ENCODE peak calls at places on chromosome X, in seven cellular contexts. One of them, this sample, is unnamed.

GRCh38 chrX:13381514-13381913 is 61.7 kb upstream of the ATXN3L start:
- DNase-seq in HepG2: no peak
- DNase-seq in SK-N-SH: no peak
- DNase-seq in H1: no peak
- DNase-seq in NT2/D1: no peak
- DNase-seq in K562: no peak
- DNase-seq in GM12878: no peak
- DNase-seq in this sample: no peak

GRCh38 chrX:134868766-134869495 is 121.9 kb upstream of the SMIM10 start:
- DNase-seq in HepG2: no peak
- DNase-seq in SK-N-SH: no peak
- DNase-seq in H1: no peak
- DNase-seq in NT2/D1: no peak
- DNase-seq in K562: no peak
- DNase-seq in GM12878: no peak
- DNase-seq in this sample: no peak

GRCh38 chrX:31832263-31832662 is 760.4 kb upstream of the FTHL17 start:
- DNase-seq in HepG2: no peak
- DNase-seq in SK-N-SH: peak
- DNase-seq in H1: no peak
- DNase-seq in NT2/D1: no peak
- DNase-seq in K562: no peak
- DNase-seq in GM12878: no peak
- DNase-seq in this sample: no peak

GRCh38 chrX:110915120-110915519 is 119.5 kb upstream of the CHRDL1 start:
- DNase-seq in HepG2: no peak
- DNase-seq in SK-N-SH: no peak
- DNase-seq in H1: no peak
- DNase-seq in NT2/D1: no peak
- DNase-seq in K562: no peak
- DNase-seq in GM12878: no peak
- DNase-seq in this sample: no peak

GRCh38 chrX:54045563-54046228 is 1.4 kb upstream of the PHF8 start:
- DNase-seq in HepG2: peak
- DNase-seq in SK-N-SH: no peak
- DNase-seq in H1: no peak
- DNase-seq in NT2/D1: no peak
- DNase-seq in K562: no peak
- DNase-seq in GM12878: no peak
- DNase-seq in this sample: no peak

GRCh38 chrX:9832811-9833210 is 46.6 kb downstream of the SHROOM2 start:
- DNase-seq in HepG2: no peak
- DNase-seq in SK-N-SH: no peak
- DNase-seq in H1: no peak
- DNase-seq in NT2/D1: peak
- DNase-seq in K562: no peak
- DNase-seq in GM12878: no peak
- DNase-seq in this sample: no peak

GRCh38 chrX:71214604-71215334 is 8.3 kb upstream of the GJB1 start:
- DNase-seq in HepG2: peak
- DNase-seq in SK-N-SH: no peak
- DNase-seq in H1: no peak
- DNase-seq in NT2/D1: no peak
- DNase-seq in K562: no peak
- DNase-seq in GM12878: no peak
- DNase-seq in this sample: no peak

GRCh38 chrX:136708348-136708747 is 60.4 kb downstream of the CD40LG start:
- DNase-seq in HepG2: no peak
- DNase-seq in SK-N-SH: peak
- DNase-seq in H1: no peak
- DNase-seq in NT2/D1: no peak
- DNase-seq in K562: no peak
- DNase-seq in GM12878: no peak
- DNase-seq in this sample: no peak

GRCh38 chrX:31440546-31440945 is 368.7 kb upstream of the FTHL17 start:
- DNase-seq in HepG2: no peak
- DNase-seq in SK-N-SH: no peak
- DNase-seq in H1: no peak
- DNase-seq in NT2/D1: no peak
- DNase-seq in K562: no peak
- DNase-seq in GM12878: no peak
- DNase-seq in this sample: no peak

GRCh38 chrX:41381685-41382084 is 47.7 kb downstream of the DDX3X start:
- DNase-seq in HepG2: peak
- DNase-seq in SK-N-SH: no peak
- DNase-seq in H1: no peak
- DNase-seq in NT2/D1: peak
- DNase-seq in K562: peak
- DNase-seq in GM12878: no peak
- DNase-seq in this sample: peak

GRCh38 chrX:30935985-30936384 is 46.9 kb upstream of the TAB3 start:
- DNase-seq in HepG2: peak
- DNase-seq in SK-N-SH: peak
- DNase-seq in H1: no peak
- DNase-seq in NT2/D1: no peak
- DNase-seq in K562: peak
- DNase-seq in GM12878: no peak
- DNase-seq in this sample: peak

GRCh38 chrX:16807976-16808542 is 21.8 kb downstream of the TXLNG start:
- DNase-seq in HepG2: peak
- DNase-seq in SK-N-SH: no peak
- DNase-seq in H1: no peak
- DNase-seq in NT2/D1: no peak
- DNase-seq in K562: peak
- DNase-seq in GM12878: no peak
- DNase-seq in this sample: no peak

GRCh38 chrX:70497026-70497425 is 52.4 kb downstream of the DLG3 start:
- DNase-seq in HepG2: no peak
- DNase-seq in SK-N-SH: no peak
- DNase-seq in H1: no peak
- DNase-seq in NT2/D1: no peak
- DNase-seq in K562: no peak
- DNase-seq in GM12878: no peak
- DNase-seq in this sample: no peak

GRCh38 chrX:38806875-38807601 is 5.8 kb downstream of the MID1IP1 start:
- DNase-seq in HepG2: peak
- DNase-seq in SK-N-SH: no peak
- DNase-seq in H1: no peak
- DNase-seq in NT2/D1: no peak
- DNase-seq in K562: no peak
- DNase-seq in GM12878: no peak
- DNase-seq in this sample: no peak

GRCh38 chrX:18707442-18708049 is at the start of gene PPEF1:
- DNase-seq in HepG2: no peak
- DNase-seq in SK-N-SH: peak
- DNase-seq in H1: no peak
- DNase-seq in NT2/D1: no peak
- DNase-seq in K562: no peak
- DNase-seq in GM12878: no peak
- DNase-seq in this sample: no peak

GRCh38 chrX:118239471-118239870 is 106.4 kb upstream of the WDR44 start:
- DNase-seq in HepG2: no peak
- DNase-seq in SK-N-SH: no peak
- DNase-seq in H1: no peak
- DNase-seq in NT2/D1: no peak
- DNase-seq in K562: no peak
- DNase-seq in GM12878: no peak
- DNase-seq in this sample: no peak

GRCh38 chrX:78659955-78660354 is 827 bp upstream of the RTL3 start:
- DNase-seq in HepG2: no peak
- DNase-seq in SK-N-SH: no peak
- DNase-seq in H1: no peak
- DNase-seq in NT2/D1: no peak
- DNase-seq in K562: no peak
- DNase-seq in GM12878: no peak
- DNase-seq in this sample: no peak

GRCh38 chrX:15988661-15989603 is 134.3 kb upstream of the AP1S2 start:
- DNase-seq in HepG2: no peak
- DNase-seq in SK-N-SH: no peak
- DNase-seq in H1: no peak
- DNase-seq in NT2/D1: no peak
- DNase-seq in K562: no peak
- DNase-seq in GM12878: no peak
- DNase-seq in this sample: no peak

GRCh38 chrX:36199926-36200325 is 280.4 kb downstream of the CFAP47 start:
- DNase-seq in HepG2: no peak
- DNase-seq in SK-N-SH: no peak
- DNase-seq in H1: no peak
- DNase-seq in NT2/D1: no peak
- DNase-seq in K562: no peak
- DNase-seq in GM12878: no peak
- DNase-seq in this sample: no peak

GRCh38 chrX:20519077-20519617 is 252.4 kb upstream of the RPS6KA3 start:
- DNase-seq in HepG2: no peak
- DNase-seq in SK-N-SH: no peak
- DNase-seq in H1: no peak
- DNase-seq in NT2/D1: no peak
- DNase-seq in K562: no peak
- DNase-seq in GM12878: no peak
- DNase-seq in this sample: no peak

GRCh38 chrX:68697036-68697435 is 49.6 kb downstream of the STARD8 start:
- DNase-seq in HepG2: no peak
- DNase-seq in SK-N-SH: no peak
- DNase-seq in H1: no peak
- DNase-seq in NT2/D1: no peak
- DNase-seq in K562: no peak
- DNase-seq in GM12878: no peak
- DNase-seq in this sample: no peak

GRCh38 chrX:35150642-35151239 is 208.1 kb downstream of the FAM47B start:
- DNase-seq in HepG2: no peak
- DNase-seq in SK-N-SH: no peak
- DNase-seq in H1: no peak
- DNase-seq in NT2/D1: no peak
- DNase-seq in K562: no peak
- DNase-seq in GM12878: no peak
- DNase-seq in this sample: no peak

GRCh38 chrX:153459976-153460375 is 10.4 kb downstream of the HAUS7 start:
- DNase-seq in HepG2: peak
- DNase-seq in SK-N-SH: no peak
- DNase-seq in H1: no peak
- DNase-seq in NT2/D1: no peak
- DNase-seq in K562: no peak
- DNase-seq in GM12878: no peak
- DNase-seq in this sample: no peak

GRCh38 chrX:44063611-44064010 is 90.4 kb upstream of the NDP start:
- DNase-seq in HepG2: no peak
- DNase-seq in SK-N-SH: no peak
- DNase-seq in H1: no peak
- DNase-seq in NT2/D1: no peak
- DNase-seq in K562: no peak
- DNase-seq in GM12878: no peak
- DNase-seq in this sample: no peak

GRCh38 chrX:110216027-110216426 is 101.9 kb downstream of the AMMECR1 start:
- DNase-seq in HepG2: no peak
- DNase-seq in SK-N-SH: no peak
- DNase-seq in H1: no peak
- DNase-seq in NT2/D1: no peak
- DNase-seq in K562: no peak
- DNase-seq in GM12878: no peak
- DNase-seq in this sample: no peak

GRCh38 chrX:72705814-72706213 is 8.3 kb downstream of the PHKA1 start:
- DNase-seq in HepG2: no peak
- DNase-seq in SK-N-SH: no peak
- DNase-seq in H1: no peak
- DNase-seq in NT2/D1: no peak
- DNase-seq in K562: no peak
- DNase-seq in GM12878: no peak
- DNase-seq in this sample: no peak
- TF ChIP-seq YY1 in HepG2: no peak
- TF ChIP-seq YY1 in SK-N-SH: no peak
- TF ChIP-seq YY1 in H1: no peak
- TF ChIP-seq YY1 in NT2/D1: no peak
- TF ChIP-seq YY1 in K562: no peak
- TF ChIP-seq YY1 in GM12878: no peak
- TF ChIP-seq YY1 in this sample: no peak

GRCh38 chrX:101977091-101977490 is 45.3 kb upstream of the ZMAT1 start:
- DNase-seq in HepG2: no peak
- DNase-seq in SK-N-SH: no peak
- DNase-seq in H1: no peak
- DNase-seq in NT2/D1: no peak
- DNase-seq in K562: no peak
- DNase-seq in GM12878: no peak
- DNase-seq in this sample: no peak

GRCh38 chrX:101973066-101973465 is 41.2 kb upstream of the ZMAT1 start:
- DNase-seq in HepG2: no peak
- DNase-seq in SK-N-SH: no peak
- DNase-seq in H1: no peak
- DNase-seq in NT2/D1: no peak
- DNase-seq in K562: no peak
- DNase-seq in GM12878: no peak
- DNase-seq in this sample: no peak
- TF ChIP-seq YY1 in HepG2: no peak
- TF ChIP-seq YY1 in SK-N-SH: no peak
- TF ChIP-seq YY1 in H1: no peak
- TF ChIP-seq YY1 in NT2/D1: no peak
- TF ChIP-seq YY1 in K562: no peak
- TF ChIP-seq YY1 in GM12878: no peak
- TF ChIP-seq YY1 in this sample: no peak

DNA sequence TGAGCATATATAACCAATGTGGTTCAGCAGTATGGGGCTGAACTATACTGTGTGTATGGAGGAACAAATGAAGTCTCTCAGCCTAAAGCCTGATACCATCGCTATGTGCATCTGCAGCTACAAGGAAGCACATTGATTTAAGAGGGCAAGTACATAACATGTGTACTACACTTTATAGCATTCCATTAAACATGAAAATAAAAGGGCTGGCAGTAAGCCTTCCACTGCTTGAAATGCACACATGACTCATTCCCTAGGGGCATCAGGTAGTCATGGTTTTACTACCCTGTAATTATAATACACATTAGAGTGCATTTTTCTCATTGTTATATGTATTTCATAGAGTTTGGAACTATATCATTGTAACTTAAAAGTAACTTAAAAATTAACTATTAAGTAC is 51.2 kb downstream of the SMARCA1 start:
- DNase-seq in HepG2: no peak
- DNase-seq in SK-N-SH: no peak
- DNase-seq in H1: no peak
- DNase-seq in NT2/D1: no peak
- DNase-seq in K562: no peak
- DNase-seq in GM12878: no peak
- DNase-seq in this sample: no peak
- TF ChIP-seq YY1 in HepG2: no peak
- TF ChIP-seq YY1 in SK-N-SH: no peak
- TF ChIP-seq YY1 in H1: no peak
- TF ChIP-seq YY1 in NT2/D1: no peak
- TF ChIP-seq YY1 in K562: no peak
- TF ChIP-seq YY1 in GM12878: no peak
- TF ChIP-seq YY1 in this sample: no peak

GRCh38 chrX:37685452-37686347 is at the start of gene XK:
- DNase-seq in HepG2: no peak
- DNase-seq in SK-N-SH: peak
- DNase-seq in H1: peak
- DNase-seq in NT2/D1: peak
- DNase-seq in K562: peak
- DNase-seq in GM12878: no peak
- DNase-seq in this sample: peak
- TF ChIP-seq YY1 in HepG2: no peak
- TF ChIP-seq YY1 in SK-N-SH: no peak
- TF ChIP-seq YY1 in H1: no peak
- TF ChIP-seq YY1 in NT2/D1: no peak
- TF ChIP-seq YY1 in K562: no peak
- TF ChIP-seq YY1 in GM12878: no peak
- TF ChIP-seq YY1 in this sample: no peak

This sample was measured in HCT116.